ENCODE peak calls at places on chromosome 4, in eight cellular contexts. E is astrocyte, Y is COR-L47, A is right atrium auricular region, S is stromal cell of bone marrow, B is T-cell, K is AG09309, N is SW 1271. Q is an unnamed sample.

GRCh38 chr4:78642934-78643333 is 91.4 kb downstream of the ANXA3 start:
- DNase-seq in E (no peak), Y (no peak), A (no peak), S (no peak), B (no peak), K (no peak), N (no peak), Q (no peak)

GRCh38 chr4:1648962-1649361 is 35.2 kb downstream of the FAM53A start:
- DNase-seq in E (no peak), Y (no peak), A (no peak), S (no peak), B (no peak), K (no peak), N (no peak), Q (no peak)

GRCh38 chr4:147498031-147498700 is 17.3 kb downstream of the EDNRA start:
- DNase-seq in E (peak; percentile 88), Y (no peak), A (no peak), S (peak; percentile 46), B (no peak), K (peak; percentile 21), N (no peak), Q (no peak)

GRCh38 chr4:2794707-2795557 is 2.0 kb downstream of the SH3BP2 start:
- DNase-seq in E (peak; percentile 72), Y (no peak), A (no peak), S (peak; percentile 40), B (no peak), K (peak; percentile 37), N (no peak), Q (peak; percentile 51)

GRCh38 chr4:139589619-139590018 is 33.6 kb upstream of the SETD7 start:
- DNase-seq in E (peak; percentile 24), Y (no peak), A (peak; percentile 79), S (no peak), B (no peak), K (no peak), N (no peak), Q (peak; percentile 19)

GRCh38 chr4:33961751-33962150 is 2282.6 kb downstream of the ARAP2 start:
- DNase-seq in E (peak; percentile 45), Y (no peak), A (no peak), S (no peak), B (no peak), K (peak; percentile 33), N (no peak), Q (no peak)

GRCh38 chr4:184170996-184171395 is 46.7 kb downstream of the ENPP6 start:
- DNase-seq in E (peak; percentile 68), Y (no peak), A (no peak), S (no peak), B (no peak), K (peak; percentile 7), N (no peak), Q (no peak)

GRCh38 chr4:106773106-106773905 is 262.8 kb downstream of the DKK2 start:
- DNase-seq in E (peak; percentile 29), Y (no peak), A (no peak), S (peak; percentile 56), B (no peak), K (peak; percentile 39), N (no peak), Q (no peak)

GRCh38 chr4:142378179-142378578 is 467.9 kb downstream of the INPP4B start:
- DNase-seq in E (no peak), Y (no peak), A (no peak), S (no peak), B (no peak), K (no peak), N (no peak), Q (no peak)

GRCh38 chr4:41258783-41259182 is 2.1 kb downstream of the UCHL1 start:
- DNase-seq in E (peak; percentile 60), Y (peak; percentile 37), A (peak; percentile 61), S (peak; percentile 70), B (no peak), K (peak; percentile 62), N (no peak), Q (no peak)